ENCODE peak calls at places on chromosomes 1 and 21, in ten cellular contexts. C, Q, X, M, V, S, J, D, E and P are unnamed samples.

GRCh38 chr1:30759718-30760281 is 2.2 kb upstream of the LAPTM5 start:
- DNase-seq in C (no peak), Q (no peak), X (peak; percentile 46), M (no peak), V (no peak), S (no peak), J (no peak), D (no peak), E (no peak), P (no peak)

GRCh38 chr1:233105225-233105624 is 154.8 kb downstream of the NTPCR start:
- DNase-seq in C (no peak), Q (no peak), X (no peak), M (no peak), V (no peak), S (no peak), J (no peak), D (no peak), E (no peak), P (no peak)

GRCh38 chr1:183019860-183020259 is 3.4 kb upstream of the LAMC1 start:
- DNase-seq in C (no peak), Q (no peak), X (no peak), M (peak; percentile 70), V (no peak), S (peak; percentile 65), J (no peak), D (no peak), E (no peak), P (no peak)

GRCh38 chr1:160161965-160162705 is 10.7 kb downstream of the ATP1A4 start:
- DNase-seq in C (no peak), Q (no peak), X (no peak), M (no peak), V (no peak), S (no peak), J (peak; percentile 85), D (peak; percentile 47), E (no peak), P (no peak)

GRCh38 chr1:218829143-218829542 is 344.5 kb upstream of the LYPLAL1 start:
- DNase-seq in C (no peak), Q (no peak), X (no peak), M (no peak), V (no peak), S (no peak), J (no peak), D (no peak), E (no peak), P (no peak)

GRCh38 chr1:11875094-11875493 is 16.3 kb upstream of the NPPB start:
- DNase-seq in C (no peak), Q (no peak), X (no peak), M (no peak), V (no peak), S (no peak), J (no peak), D (no peak), E (no peak), P (no peak)

GRCh38 chr1:232111616-232112015 is 485.0 kb downstream of the DISC1 start:
- DNase-seq in C (no peak), Q (no peak), X (no peak), M (no peak), V (no peak), S (no peak), J (no peak), D (no peak), E (no peak), P (no peak)

GRCh38 chr1:244214009-244214967 is 163.2 kb downstream of the ZBTB18 start:
- DNase-seq in C (no peak), Q (no peak), X (peak; percentile 10), M (no peak), V (no peak), S (peak; percentile 38), J (no peak), D (peak; percentile 31), E (no peak), P (peak; percentile 99)

GRCh38 chr1:211975152-211975941 is 60.0 kb downstream of the INTS7 start:
- DNase-seq in C (no peak), Q (no peak), X (no peak), M (no peak), V (no peak), S (no peak), J (no peak), D (no peak), E (no peak), P (no peak)

GRCh38 chr21:30102881-30103280 is 63.7 kb downstream of the CLDN17 start:
- DNase-seq in C (no peak), Q (no peak), X (no peak), M (no peak), V (no peak), S (no peak), J (no peak), D (no peak), E (no peak), P (no peak)

GRCh38 chr1:59730759-59731478 is 83.8 kb upstream of the HOOK1 start:
- DNase-seq in C (no peak), Q (peak; percentile 71), X (peak; percentile 78), M (peak; percentile 74), V (peak; percentile 87), S (peak; percentile 53), J (no peak), D (peak; percentile 86), E (peak; percentile 89), P (peak; percentile 76)

GRCh38 chr1:95728841-95729240 is 494.8 kb downstream of the RWDD3 start:
- DNase-seq in C (no peak), Q (no peak), X (no peak), M (no peak), V (no peak), S (no peak), J (no peak), D (no peak), E (no peak), P (no peak)

GRCh38 chr1:40305871-40306270 is 11.2 kb downstream of the COL9A2 start:
- DNase-seq in C (no peak), Q (no peak), X (no peak), M (no peak), V (no peak), S (no peak), J (no peak), D (no peak), E (no peak), P (no peak)

GRCh38 chr1:40307186-40307585 is 9.9 kb downstream of the COL9A2 start:
- DNase-seq in C (no peak), Q (no peak), X (no peak), M (no peak), V (no peak), S (no peak), J (no peak), D (no peak), E (no peak), P (no peak)

GRCh38 chr1:40303790-40304189 is 13.3 kb downstream of the COL9A2 start:
- DNase-seq in C (no peak), Q (no peak), X (no peak), M (no peak), V (no peak), S (no peak), J (no peak), D (no peak), E (no peak), P (no peak)

GRCh38 chr1:40306296-40306695 is 10.8 kb downstream of the COL9A2 start:
- DNase-seq in C (no peak), Q (no peak), X (no peak), M (peak; percentile 54), V (no peak), S (no peak), J (no peak), D (no peak), E (no peak), P (no peak)

GRCh38 chr1:40305451-40305850 is 11.6 kb downstream of the COL9A2 start:
- DNase-seq in C (no peak), Q (no peak), X (no peak), M (no peak), V (no peak), S (no peak), J (peak; percentile 64), D (no peak), E (no peak), P (no peak)
- TF ChIP-seq CTCF in C (no peak), Q (no peak), X (no peak), M (no peak), V (no peak), S (peak; percentile 33), J (peak; percentile 85), D (no peak), E (no peak), P (no peak)

GRCh38 chr1:179708434-179709195 is 34.5 kb upstream of the FAM163A start:
- DNase-seq in C (no peak), Q (no peak), X (no peak), M (no peak), V (no peak), S (no peak), J (no peak), D (no peak), E (no peak), P (no peak)
- H3K36me3 ChIP-seq in C (no peaks in the 10 kb centered on the region), Q (no peaks in the 10 kb centered on the region), X (no peaks in the 10 kb centered on the region), M (no peaks in the 10 kb centered on the region), V (no peaks in the 10 kb centered on the region), S (no peaks in the 10 kb centered on the region), J (no peaks in the 10 kb centered on the region), D (no peaks in the 10 kb centered on the region), E (no peaks in the 10 kb centered on the region), P (no peaks in the 10 kb centered on the region)

GRCh38 chr1:207336559-207337467 is 15.3 kb downstream of the CD55 start:
- DNase-seq in C (no peak), Q (no peak), X (no peak), M (no peak), V (no peak), S (no peak), J (no peak), D (no peak), E (no peak), P (peak; percentile 48)

GRCh38 chr1:207333620-207334019 is 12.1 kb downstream of the CD55 start:
- DNase-seq in C (no peak), Q (no peak), X (no peak), M (no peak), V (no peak), S (no peak), J (no peak), D (no peak), E (no peak), P (no peak)

DNA sequence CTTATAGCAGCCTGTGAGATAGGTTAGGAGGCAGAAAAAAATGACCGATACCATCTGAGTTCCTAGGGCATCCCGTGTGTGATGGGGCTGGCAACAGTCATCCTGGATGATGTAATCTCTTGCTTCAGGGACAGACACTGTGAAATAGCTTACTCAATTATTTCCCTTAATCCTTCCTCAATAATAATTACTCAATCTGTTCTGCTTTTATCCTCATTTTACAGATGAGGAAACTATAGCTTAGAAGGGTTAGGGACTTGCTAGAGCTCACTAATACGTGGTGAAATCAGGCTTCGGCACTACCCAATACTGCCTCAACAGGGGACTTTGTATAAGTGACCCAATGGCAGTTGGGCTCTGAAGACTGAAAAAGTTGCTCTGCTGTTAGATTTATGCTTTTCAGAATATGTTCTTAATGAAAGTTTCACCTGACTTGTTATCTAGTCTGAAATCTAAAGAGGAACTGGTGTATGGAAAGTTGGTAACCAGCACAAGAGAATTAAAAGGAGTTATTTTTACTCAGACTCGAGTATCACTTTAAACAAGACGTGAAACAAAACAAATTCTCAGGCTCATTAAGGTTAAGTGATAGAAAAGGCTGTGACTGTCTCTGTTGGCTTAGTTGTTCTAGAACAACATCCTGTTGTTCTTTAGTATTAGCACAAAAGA is 14.4 kb downstream of the CD55 start:
- DNase-seq in C (no peak), Q (no peak), X (no peak), M (no peak), V (no peak), S (peak; percentile 48), J (no peak), D (no peak), E (peak; percentile 61), P (no peak)
- TF ChIP-seq CTCF in C (no peak), Q (no peak), X (no peak), M (no peak), V (no peak), S (no peak), J (no peak), D (no peak), E (no peak), P (no peak)

GRCh38 chr1:19086176-19086875 is 123.7 kb downstream of the UBR4 start:
- DNase-seq in C (no peak), Q (peak; percentile 61), X (no peak), M (peak; percentile 82), V (no peak), S (no peak), J (no peak), D (peak; percentile 74), E (no peak), P (no peak)
- H3K36me3 ChIP-seq in C (peaks cover 100% of the 10 kb centered on the region), Q (peaks cover 5% of the 10 kb centered on the region), X (peaks cover 69% of the 10 kb centered on the region), M (peaks cover 100% of the 10 kb centered on the region), V (no peaks in the 10 kb centered on the region), S (peaks cover 57% of the 10 kb centered on the region), J (peaks cover 98% of the 10 kb centered on the region), D (peaks cover 99% of the 10 kb centered on the region), E (peaks cover 99% of the 10 kb centered on the region), P (peaks cover 6% of the 10 kb centered on the region)